ENCODE peak calls at places on chromosomes 1 and 21, in six cellular contexts. I is kidney, R is GM12865, Y is heart right ventricle, B is fibroblast of pulmonary artery, C is bronchial epithelial cell. X is an unnamed sample.

GRCh38 chr1:203628185-203628996 is 1.8 kb downstream of the ATP2B4 start:
- DNase-seq in I (peak), R (no peak), Y (peak), B (peak), C (peak), X (no peak)

GRCh38 chr21:45502006-45502345 is 40.3 kb downstream of the SLC19A1 start:
- DNase-seq in I (peak), R (no peak), Y (no peak), B (no peak), C (no peak), X (peak)

GRCh38 chr1:97433094-97433493 is 487.7 kb downstream of the DPYD start:
- DNase-seq in I (no peak), R (no peak), Y (no peak), B (no peak), C (no peak), X (no peak)

GRCh38 chr1:150321826-150322166 is 463 bp downstream of the PRPF3 start:
- DNase-seq in I (peak), R (no peak), Y (no peak), B (no peak), C (peak), X (no peak)

GRCh38 chr1:39508266-39508665 is 16.8 kb downstream of the BMP8A start:
- DNase-seq in I (no peak), R (no peak), Y (no peak), B (no peak), C (no peak), X (no peak)

GRCh38 chr1:221858758-221859157 is 116.9 kb upstream of the DUSP10 start:
- DNase-seq in I (no peak), R (no peak), Y (no peak), B (peak), C (peak), X (no peak)

GRCh38 chr1:147821883-147822282 is 61.5 kb upstream of the GJA5 start:
- DNase-seq in I (no peak), R (no peak), Y (no peak), B (peak), C (no peak), X (no peak)

GRCh38 chr1:110285316-110285715 is 53.9 kb upstream of the RBM15 start:
- DNase-seq in I (no peak), R (no peak), Y (no peak), B (no peak), C (no peak), X (no peak)

GRCh38 chr1:39692152-39693064 is 1.2 kb upstream of the HPCAL4 start:
- DNase-seq in I (no peak), R (no peak), Y (no peak), B (no peak), C (no peak), X (no peak)

GRCh38 chr1:211920602-211921226 is 90.2 kb upstream of the LPGAT1 start:
- DNase-seq in I (no peak), R (no peak), Y (no peak), B (no peak), C (no peak), X (no peak)

GRCh38 chr1:8004803-8005573 is 21.1 kb downstream of the ERRFI1 start:
- DNase-seq in I (peak), R (no peak), Y (peak), B (peak), C (peak), X (peak)

GRCh38 chr1:217272385-217272784 is 358.5 kb downstream of the GPATCH2 start:
- DNase-seq in I (no peak), R (no peak), Y (no peak), B (peak), C (peak), X (no peak)

GRCh38 chr1:36136535-36136934 is 11.5 kb upstream of the COL8A2 start:
- DNase-seq in I (no peak), R (no peak), Y (no peak), B (peak), C (peak), X (no peak)

GRCh38 chr1:169072945-169073725 is 33.4 kb upstream of the ATP1B1 start:
- DNase-seq in I (no peak), R (no peak), Y (no peak), B (no peak), C (no peak), X (no peak)

GRCh38 chr1:32816676-32817158 is 441 bp downstream of the YARS1 start:
- DNase-seq in I (no peak), R (peak), Y (no peak), B (peak), C (peak), X (no peak)

GRCh38 chr1:24415910-24416665 is 486 bp downstream of the NIPAL3 start:
- DNase-seq in I (no peak), R (peak), Y (peak), B (peak), C (peak), X (no peak)

GRCh38 chr1:16418823-16419425 is 18.3 kb downstream of the SPATA21 start:
- DNase-seq in I (no peak), R (no peak), Y (no peak), B (peak), C (no peak), X (no peak)

DNA sequence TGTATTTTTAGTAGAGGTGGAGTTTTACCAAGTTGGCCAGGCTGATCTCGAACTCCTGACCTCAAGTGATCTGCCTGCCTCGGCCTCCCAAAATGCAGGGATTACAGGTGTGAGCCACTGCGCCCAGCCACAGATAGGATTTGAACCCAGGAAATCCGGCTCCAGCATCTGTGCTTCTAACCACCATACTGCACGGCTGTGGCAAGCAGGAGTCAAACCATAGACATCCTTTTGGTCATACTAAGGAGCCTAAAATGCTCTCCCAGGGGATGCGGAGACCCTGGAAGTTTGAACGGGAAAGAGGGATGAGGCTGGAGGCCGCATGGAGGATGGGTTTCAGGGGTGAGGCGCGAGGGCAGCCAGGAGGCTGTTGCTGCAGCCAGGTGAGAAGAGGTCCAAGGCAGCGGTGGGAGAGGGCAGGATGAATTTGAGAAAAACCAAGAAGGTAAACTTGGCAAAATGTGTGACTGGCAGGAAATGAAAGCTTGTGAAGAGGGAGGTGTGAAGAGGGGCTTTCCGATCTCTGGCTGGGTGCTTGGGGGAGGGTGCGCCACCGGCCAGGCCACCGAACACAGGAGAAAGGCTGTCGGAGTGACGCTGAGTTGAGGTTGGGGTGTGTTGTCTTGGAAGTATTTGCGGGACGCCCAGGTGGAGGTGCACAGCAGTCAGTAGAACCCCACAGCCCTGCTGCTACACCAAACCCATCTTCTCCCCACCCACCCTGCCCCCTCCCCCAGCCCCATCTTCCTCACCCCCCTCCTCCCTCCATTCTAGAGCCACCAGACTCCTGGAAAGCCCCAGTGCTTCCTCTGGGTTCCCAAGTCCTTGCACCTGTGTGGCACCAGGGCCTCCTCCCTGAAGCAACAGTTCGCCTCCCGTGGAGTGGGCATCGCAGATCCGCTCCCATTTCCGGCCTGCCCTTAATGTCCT is 23.9 kb upstream of the CDK18 start:
- DNase-seq in I (no peak), R (peak), Y (no peak), B (no peak), C (no peak), X (no peak)
- H3K4me3 ChIP-seq in I (no peak), R (no peak), Y (no peak), B (no peak), C (no peak), X (no peak)

GRCh38 chr21:41682719-41683179 is 84.1 kb downstream of the RIPK4 start:
- DNase-seq in I (no peak), R (no peak), Y (no peak), B (no peak), C (no peak), X (no peak)
- TF ChIP-seq CTCF in I (no peak), R (no peak), Y (no peak), B (no peak), C (no peak), X (no peak)

GRCh38 chr1:199472025-199472424 is 555.5 kb upstream of the NR5A2 start:
- DNase-seq in I (no peak), R (no peak), Y (no peak), B (peak), C (no peak), X (no peak)
- H3K4me3 ChIP-seq in I (no peak), R (no peak), Y (no peak), B (no peak), C (no peak), X (no peak)

GRCh38 chr1:234579967-234580366 is 30.0 kb downstream of the IRF2BP2 start:
- DNase-seq in I (no peak), R (no peak), Y (no peak), B (peak), C (peak), X (no peak)
- TF ChIP-seq CTCF in I (no peak), R (peak), Y (peak), B (peak), C (peak), X (peak)

GRCh38 chr21:41069305-41069642 is 98.7 kb upstream of the BACE2 start:
- DNase-seq in I (no peak), R (no peak), Y (no peak), B (no peak), C (no peak), X (no peak)
- H3K4me3 ChIP-seq in I (no peak), R (no peak), Y (no peak), B (no peak), C (no peak), X (no peak)

GRCh38 chr1:14415396-14415795 is 183.1 kb upstream of the KAZN start:
- DNase-seq in I (no peak), R (no peak), Y (no peak), B (no peak), C (no peak), X (peak)
- TF ChIP-seq CTCF in I (no peak), R (no peak), Y (no peak), B (no peak), C (no peak), X (peak)